ENCODE peak calls at places on chromosomes 11 and 22, in ten cellular contexts. A is stimulated activated CD4-positive, alpha-beta T cell treated with anti-CD3 and anti-CD28 coated beads, Interleukin-4, amount 100 ng/mL, for 24 hours; B is kidney tubule cell; M is HT-29; X is SK-MEL-5; E is NCI-H524; H is smooth muscle cell of the brain vasculature; Z is HTR-8/SVneo; V is WTC11; J is fibroblast of pulmonary artery. O is an unnamed sample.

GRCh38 chr11:121351089-121351488 is 58.5 kb downstream of the SC5D start:
- DNase-seq in A (no peak), B (peak), M (no peak), X (no peak), E (no peak), H (no peak), Z (no peak), V (no peak), J (no peak), O (no peak)

GRCh38 chr22:28006271-28006670 is 87.2 kb upstream of the PITPNB start:
- DNase-seq in A (no peak), B (no peak), M (no peak), X (no peak), E (no peak), H (no peak), Z (no peak), V (no peak), J (no peak), O (no peak)

GRCh38 chr11:108196901-108197300 is 25.5 kb downstream of the NPAT start:
- DNase-seq in A (no peak), B (no peak), M (no peak), X (no peak), E (no peak), H (no peak), Z (no peak), V (no peak), J (no peak), O (no peak)

GRCh38 chr11:4626207-4627105 is 10.8 kb upstream of the OR51D1 start:
- DNase-seq in A (peak), B (peak), M (peak), X (peak), E (peak), H (no peak), Z (peak), V (peak), J (peak), O (peak)

GRCh38 chr11:33893711-33894401 is 2.0 kb upstream of the LMO2 start:
- DNase-seq in A (peak), B (no peak), M (no peak), X (no peak), E (no peak), H (no peak), Z (no peak), V (no peak), J (peak), O (peak)

GRCh38 chr11:11787305-11788066 is 54.3 kb upstream of the USP47 start:
- DNase-seq in A (peak), B (peak), M (peak), X (peak), E (peak), H (peak), Z (peak), V (peak), J (peak), O (peak)

GRCh38 chr11:5004429-5005274 is 10.0 kb downstream of the OR51L1 start:
- DNase-seq in A (peak), B (peak), M (peak), X (peak), E (peak), H (peak), Z (peak), V (peak), J (peak), O (no peak)

GRCh38 chr11:92286718-92287117 is 62.1 kb downstream of the FAT3 start:
- DNase-seq in A (no peak), B (no peak), M (no peak), X (no peak), E (no peak), H (no peak), Z (no peak), V (no peak), J (no peak), O (no peak)

GRCh38 chr11:123429851-123430735 is at the start of gene GRAMD1B:
- DNase-seq in A (peak), B (peak), M (no peak), X (peak), E (peak), H (peak), Z (peak), V (peak), J (peak), O (no peak)

GRCh38 chr11:99432677-99433076 is 411.9 kb downstream of the CNTN5 start:
- DNase-seq in A (no peak), B (no peak), M (no peak), X (no peak), E (no peak), H (no peak), Z (no peak), V (no peak), J (no peak), O (no peak)

GRCh38 chr11:114416441-114416928 is 16.0 kb downstream of the RBM7 start:
- DNase-seq in A (no peak), B (peak), M (no peak), X (no peak), E (no peak), H (no peak), Z (no peak), V (no peak), J (peak), O (no peak)

GRCh38 chr11:48170176-48170839 is 46.3 kb upstream of the OR4B1 start:
- DNase-seq in A (no peak), B (no peak), M (no peak), X (no peak), E (no peak), H (no peak), Z (no peak), V (no peak), J (no peak), O (no peak)

GRCh38 chr22:23518381-23519187 is 61.5 kb downstream of the IGLL1 start:
- DNase-seq in A (no peak), B (peak), M (peak), X (no peak), E (no peak), H (no peak), Z (no peak), V (no peak), J (no peak), O (no peak)

GRCh38 chr11:134498326-134499139 is 86.5 kb upstream of the B3GAT1 start:
- DNase-seq in A (no peak), B (no peak), M (no peak), X (no peak), E (no peak), H (no peak), Z (no peak), V (peak), J (no peak), O (no peak)

GRCh38 chr22:46421272-46421671 is 85.8 kb downstream of the TRMU start:
- DNase-seq in A (no peak), B (peak), M (no peak), X (no peak), E (no peak), H (no peak), Z (no peak), V (no peak), J (no peak), O (no peak)

GRCh38 chr22:32534252-32535215 is 59.9 kb downstream of the FBXO7 start:
- DNase-seq in A (no peak), B (no peak), M (no peak), X (no peak), E (no peak), H (no peak), Z (no peak), V (no peak), J (no peak), O (no peak)

GRCh38 chr11:62398011-62398994 is 20.5 kb upstream of the SCGB1A1 start:
- DNase-seq in A (no peak), B (peak), M (no peak), X (no peak), E (no peak), H (no peak), Z (peak), V (no peak), J (peak), O (no peak)

GRCh38 chr22:37409031-37409430 is 18.2 kb downstream of the ELFN2 start:
- DNase-seq in A (no peak), B (no peak), M (no peak), X (no peak), E (no peak), H (no peak), Z (no peak), V (no peak), J (no peak), O (no peak)

GRCh38 chr11:60895687-60896086 is 10.7 kb downstream of the PRPF19 start:
- DNase-seq in A (no peak), B (no peak), M (no peak), X (no peak), E (no peak), H (no peak), Z (no peak), V (no peak), J (no peak), O (no peak)

GRCh38 chr11:108713076-108713790 is 48.4 kb downstream of the DDX10 start:
- DNase-seq in A (no peak), B (no peak), M (no peak), X (no peak), E (no peak), H (no peak), Z (no peak), V (no peak), J (peak), O (no peak)

GRCh38 chr11:2767071-2767470 is 67.3 kb upstream of the KCNQ1OT1 start:
- DNase-seq in A (no peak), B (no peak), M (no peak), X (no peak), E (no peak), H (no peak), Z (no peak), V (no peak), J (no peak), O (no peak)

GRCh38 chr11:32940865-32941264 is 48.3 kb downstream of the QSER1 start:
- DNase-seq in A (no peak), B (no peak), M (no peak), X (no peak), E (no peak), H (no peak), Z (no peak), V (no peak), J (no peak), O (no peak)

GRCh38 chr11:78646564-78647185 is 72.0 kb upstream of the NARS2 start:
- DNase-seq in A (peak), B (peak), M (peak), X (peak), E (peak), H (no peak), Z (peak), V (peak), J (peak), O (peak)

GRCh38 chr11:7353100-7353499 is 101.4 kb downstream of the SYT9 start:
- DNase-seq in A (no peak), B (peak), M (peak), X (peak), E (no peak), H (no peak), Z (no peak), V (peak), J (peak), O (no peak)

GRCh38 chr11:33292306-33292705 is 35.1 kb downstream of the HIPK3 start:
- DNase-seq in A (no peak), B (no peak), M (no peak), X (no peak), E (no peak), H (no peak), Z (no peak), V (no peak), J (no peak), O (no peak)

GRCh38 chr11:44731685-44732411 is 5.1 kb downstream of the TSPAN18 start:
- DNase-seq in A (no peak), B (no peak), M (no peak), X (no peak), E (peak), H (no peak), Z (no peak), V (no peak), J (peak), O (no peak)

GRCh38 chr11:65204646-65205601 is 23.2 kb downstream of the CAPN1 start:
- DNase-seq in A (peak), B (peak), M (peak), X (peak), E (peak), H (no peak), Z (peak), V (peak), J (peak), O (peak)

GRCh38 chr11:108319541-108320145 is 96.8 kb downstream of the ATM start:
- DNase-seq in A (no peak), B (no peak), M (no peak), X (no peak), E (no peak), H (no peak), Z (no peak), V (no peak), J (peak), O (no peak)

GRCh38 chr11:119432484-119433368 is 9.8 kb upstream of the THY1 start:
- DNase-seq in A (no peak), B (peak), M (no peak), X (no peak), E (no peak), H (peak), Z (peak), V (no peak), J (peak), O (no peak)

GRCh38 chr11:10076458-10077141 is 217.4 kb downstream of the SBF2 start:
- DNase-seq in A (peak), B (peak), M (peak), X (peak), E (no peak), H (no peak), Z (peak), V (peak), J (peak), O (peak)

GRCh38 chr22:48429621-48430020 is 1398.1 kb downstream of the BRD1 start:
- DNase-seq in A (no peak), B (no peak), M (no peak), X (no peak), E (no peak), H (no peak), Z (no peak), V (no peak), J (no peak), O (no peak)

GRCh38 chr11:17552041-17552355 is 4.9 kb downstream of the OTOG start:
- DNase-seq in A (no peak), B (no peak), M (no peak), X (no peak), E (no peak), H (no peak), Z (no peak), V (no peak), J (no peak), O (no peak)

GRCh38 chr11:118258410-118258809 is 5.7 kb downstream of the MPZL2 start:
- DNase-seq in A (no peak), B (no peak), M (no peak), X (peak), E (no peak), H (no peak), Z (no peak), V (no peak), J (no peak), O (no peak)

GRCh38 chr22:21775061-21775460 is 39.5 kb upstream of the YPEL1 start:
- DNase-seq in A (no peak), B (peak), M (no peak), X (no peak), E (peak), H (no peak), Z (no peak), V (no peak), J (peak), O (no peak)

GRCh38 chr11:60858731-60859464 is 3.1 kb upstream of the PTGDR2 start:
- DNase-seq in A (no peak), B (no peak), M (no peak), X (no peak), E (no peak), H (no peak), Z (no peak), V (no peak), J (no peak), O (no peak)

GRCh38 chr11:44593194-44593593 is 27.7 kb downstream of the CD82 start:
- DNase-seq in A (no peak), B (no peak), M (no peak), X (no peak), E (no peak), H (no peak), Z (no peak), V (no peak), J (no peak), O (no peak)

GRCh38 chr22:37940698-37941376 is 12.6 kb downstream of the C22orf23 start:
- DNase-seq in A (no peak), B (no peak), M (no peak), X (no peak), E (no peak), H (no peak), Z (no peak), V (no peak), J (peak), O (no peak)

O was measured in NK-92 treated with Interleukin-12 subunit alpha and Interleukin-12 subunit beta, amount 100 ng/mL, for 24 hours.